ENCODE peak calls at places on chromosomes 16 and 17, in four cellular contexts. A is stimulated activated CD8-positive, alpha-beta memory T cell treated with anti-CD3 and anti-CD28 coated beads, Interleukin-4, amount 100 ng/mL, for 24 hours; R is activated CD4-positive, alpha-beta T cell treated with anti-CD3 and anti-CD28 coated beads for 1 hour; C is endothelial cell. Y is an unnamed sample.

GRCh38 chr17:81512984-81513668 is 527 bp upstream of the ACTG1 start:
- DNase-seq in A (no peak), R (peak; percentile 52), C (peak; percentile 58), Y (peak; percentile 76)

GRCh38 chr17:4480929-4481898 is 17.5 kb upstream of the SPNS2 start:
- DNase-seq in A (peak; percentile 33), R (no peak), C (no peak), Y (no peak)

GRCh38 chr17:57599271-57600045 is 145.6 kb downstream of the CCDC182 start:
- DNase-seq in A (no peak), R (no peak), C (no peak), Y (no peak)

GRCh38 chr17:70891301-70891700 is 722.0 kb downstream of the KCNJ2 start:
- DNase-seq in A (no peak), R (no peak), C (no peak), Y (no peak)

GRCh38 chr16:54208262-54208661 is 78.3 kb downstream of the IRX3 start:
- DNase-seq in A (no peak), R (no peak), C (no peak), Y (no peak)

GRCh38 chr17:27293359-27293897 is 486 bp upstream of the WSB1 start:
- DNase-seq in A (no peak), R (no peak), C (no peak), Y (no peak)

GRCh38 chr17:75695830-75696271 is 25.4 kb upstream of the ITGB4 start:
- DNase-seq in A (no peak), R (no peak), C (no peak), Y (no peak)

GRCh38 chr17:80166446-80166845 is 3.4 kb upstream of the CARD14 start:
- DNase-seq in A (no peak), R (no peak), C (no peak), Y (no peak)

GRCh38 chr16:55291847-55292246 is 32.2 kb upstream of the IRX6 start:
- DNase-seq in A (no peak), R (no peak), C (no peak), Y (no peak)

GRCh38 chr17:48484850-48485249 is 46.0 kb downstream of the HOXB1 start:
- DNase-seq in A (no peak), R (no peak), C (no peak), Y (peak; percentile 45)

GRCh38 chr16:58021661-58022551 is 3.6 kb upstream of the MMP15 start:
- DNase-seq in A (no peak), R (no peak), C (no peak), Y (no peak)

GRCh38 chr17:34542700-34543336 is 36.6 kb upstream of the TMEM132E start:
- DNase-seq in A (peak; percentile 19), R (peak; percentile 25), C (peak; percentile 65), Y (peak; percentile 30)

GRCh38 chr16:30187971-30188561 is 4.7 kb downstream of the CORO1A start:
- DNase-seq in A (no peak), R (no peak), C (peak; percentile 2), Y (no peak)

GRCh38 chr17:55601874-55602364 is 90.7 kb upstream of the SMIM36 start:
- DNase-seq in A (no peak), R (no peak), C (peak; percentile 33), Y (peak; percentile 40)

GRCh38 chr17:7513850-7514419 is 29.8 kb downstream of the POLR2A start:
- DNase-seq in A (no peak), R (no peak), C (no peak), Y (no peak)

GRCh38 chr17:17959520-17960361 is 12.5 kb downstream of the TOM1L2 start:
- DNase-seq in A (no peak), R (no peak), C (no peak), Y (peak; percentile 33)